ENCODE peak calls at places on chromosomes 2 and 18, in six cellular contexts. B is H1, Y is suprapubic skin, G is prostate gland, I is spleen, M is sigmoid colon. Z is an unnamed sample.

GRCh38 chr18:47577520-47577919 is 326.1 kb upstream of the SKOR2 start:
- DNase-seq in I (no peak), M (no peak), Y (no peak), B (no peak), G (no peak), Z (no peak)

GRCh38 chr18:36757081-36757480 is 71.7 kb downstream of the TPGS2 start:
- DNase-seq in I (no peak), M (no peak), Y (no peak), G (peak), B (no peak), Z (no peak)

GRCh38 chr2:218893349-218894167 is 12.9 kb downstream of the WNT10A start:
- DNase-seq in Y (no peak), G (no peak), B (no peak), I (no peak), M (no peak), Z (no peak)

GRCh38 chr2:189328451-189329249 is 112.6 kb upstream of the WDR75 start:
- DNase-seq in I (no peak), Y (no peak), G (no peak), B (no peak), M (no peak), Z (no peak)

GRCh38 chr2:138531913-138532312 is 30.3 kb downstream of the SPOPL start:
- DNase-seq in B (no peak), Y (no peak), G (no peak), M (no peak), I (no peak), Z (no peak)

GRCh38 chr18:3014501-3015202 is 1.7 kb upstream of the LPIN2 start:
- DNase-seq in I (no peak), G (no peak), Y (no peak), B (no peak), M (no peak), Z (no peak)

GRCh38 chr18:48908916-48909315 is 41.8 kb downstream of the SMAD7 start:
- DNase-seq in B (no peak), I (no peak), G (no peak), Y (peak), M (peak), Z (no peak)

GRCh38 chr2:20398956-20399567 is 47.8 kb upstream of the RHOB start:
- DNase-seq in B (no peak), G (no peak), M (peak), Y (peak), I (no peak), Z (no peak)

GRCh38 chr2:241870611-241871537 is 1.3 kb downstream of the RTP5 start:
- DNase-seq in G (no peak), B (no peak), M (no peak), I (peak), Y (no peak), Z (no peak)

GRCh38 chr2:46002507-46002883 is 294.7 kb upstream of the EPAS1 start:
- DNase-seq in M (no peak), B (no peak), G (no peak), Y (no peak), I (no peak), Z (no peak)

GRCh38 chr2:229363126-229363814 is 92.2 kb upstream of the PID1 start:
- DNase-seq in M (no peak), I (no peak), G (peak), B (no peak), Y (no peak), Z (no peak)

GRCh38 chr2:25349397-25349796 is 7.7 kb upstream of the DNMT3A start:
- DNase-seq in Y (no peak), G (no peak), B (no peak), M (no peak), I (peak), Z (peak)

GRCh38 chr2:54422072-54422581 is 34.0 kb upstream of the SPTBN1 start:
- DNase-seq in M (no peak), B (no peak), G (no peak), Y (no peak), I (no peak), Z (no peak)

GRCh38 chr2:1601064-1601405 is 143.3 kb downstream of the PXDN start:
- DNase-seq in G (no peak), I (no peak), Y (peak), B (no peak), M (no peak), Z (no peak)

GRCh38 chr2:147467441-147467840 is 377.4 kb upstream of the ACVR2A start:
- DNase-seq in M (no peak), G (no peak), B (no peak), Y (no peak), I (no peak), Z (no peak)

GRCh38 chr2:70461981-70462876 is 91.4 kb downstream of the TGFA start:
- DNase-seq in G (no peak), B (no peak), M (no peak), I (no peak), Y (no peak), Z (no peak)

GRCh38 chr2:177056540-177056939 is 156.1 kb upstream of the HNRNPA3 start:
- DNase-seq in M (peak), B (no peak), Y (no peak), G (no peak), I (no peak), Z (no peak)

GRCh38 chr2:220556658-220557057 is 929.2 kb downstream of the SLC4A3 start:
- DNase-seq in Y (no peak), M (no peak), G (no peak), I (no peak), B (no peak), Z (no peak)

GRCh38 chr2:233079953-233080835 is 20.1 kb downstream of the INPP5D start:
- DNase-seq in M (no peak), Y (peak), I (peak), G (no peak), B (no peak), Z (no peak)

GRCh38 chr2:144459937-144460336 is 60.0 kb downstream of the ZEB2 start:
- DNase-seq in B (no peak), Y (no peak), G (no peak), M (no peak), I (no peak), Z (no peak)

GRCh38 chr2:216690451-216691209 is 4.7 kb downstream of the IGFBP5 start:
- DNase-seq in I (no peak), M (peak), B (no peak), Y (no peak), G (no peak), Z (no peak)
- H3K4me3 ChIP-seq in I (peak), M (peak), B (peak), Y (peak), G (peak), Z (peak)

DNA sequence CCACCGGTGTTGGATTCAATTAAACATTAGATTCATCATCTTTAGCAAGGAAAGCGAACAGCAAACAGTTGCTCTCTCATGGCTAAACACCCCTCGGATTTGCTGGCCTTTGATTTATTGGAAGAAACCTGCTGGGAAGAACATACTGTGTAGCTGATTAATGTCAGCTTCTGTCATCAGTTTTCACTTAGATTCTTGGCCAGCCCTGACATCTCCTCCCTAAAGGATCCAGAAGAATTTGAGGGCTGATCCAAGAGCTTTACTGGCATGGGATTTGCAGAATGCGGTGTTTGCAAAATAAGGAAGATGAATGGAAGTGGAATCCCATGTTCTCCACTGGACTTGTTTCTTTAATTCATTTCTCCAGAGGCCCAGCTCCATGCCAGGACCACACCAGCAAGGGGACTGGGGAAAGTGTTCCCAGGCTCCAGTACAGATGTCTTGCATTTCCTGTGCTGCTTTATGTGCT is 80.5 kb downstream of the RDH14 start:
- DNase-seq in M (peak), I (no peak), B (no peak), G (no peak), Y (peak), Z (no peak)
- TF ChIP-seq POLR2AphosphoS5 in M (peak), I (no peak), B (no peak), G (no peak), Y (peak), Z (peak)

DNA sequence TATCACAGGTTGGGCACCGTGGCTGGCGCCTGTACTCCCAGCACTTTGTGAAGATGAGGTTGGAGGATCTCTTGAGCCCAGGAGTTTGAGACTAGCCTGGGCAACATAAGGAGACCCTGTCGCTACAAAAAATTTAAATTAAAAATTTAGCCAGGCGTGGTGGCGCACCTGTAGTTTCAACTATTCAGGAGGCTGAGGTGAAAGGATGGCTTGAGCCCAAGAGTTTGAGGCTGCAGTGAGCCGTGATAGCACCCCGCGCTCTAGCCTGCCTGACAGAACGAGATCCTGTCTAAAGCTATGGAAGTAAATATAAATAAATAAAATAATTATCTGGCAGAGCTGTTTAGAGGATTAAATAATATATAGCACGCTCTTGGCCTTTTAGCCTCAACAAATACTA is 1.4 kb upstream of the SH3RF3 start:
- DNase-seq in M (no peak), Y (no peak), I (no peak), G (no peak), B (no peak), Z (no peak)
- H3K4me3 ChIP-seq in M (peak), Y (peak), I (peak), G (no peak), B (no peak), Z (peak)

DNA sequence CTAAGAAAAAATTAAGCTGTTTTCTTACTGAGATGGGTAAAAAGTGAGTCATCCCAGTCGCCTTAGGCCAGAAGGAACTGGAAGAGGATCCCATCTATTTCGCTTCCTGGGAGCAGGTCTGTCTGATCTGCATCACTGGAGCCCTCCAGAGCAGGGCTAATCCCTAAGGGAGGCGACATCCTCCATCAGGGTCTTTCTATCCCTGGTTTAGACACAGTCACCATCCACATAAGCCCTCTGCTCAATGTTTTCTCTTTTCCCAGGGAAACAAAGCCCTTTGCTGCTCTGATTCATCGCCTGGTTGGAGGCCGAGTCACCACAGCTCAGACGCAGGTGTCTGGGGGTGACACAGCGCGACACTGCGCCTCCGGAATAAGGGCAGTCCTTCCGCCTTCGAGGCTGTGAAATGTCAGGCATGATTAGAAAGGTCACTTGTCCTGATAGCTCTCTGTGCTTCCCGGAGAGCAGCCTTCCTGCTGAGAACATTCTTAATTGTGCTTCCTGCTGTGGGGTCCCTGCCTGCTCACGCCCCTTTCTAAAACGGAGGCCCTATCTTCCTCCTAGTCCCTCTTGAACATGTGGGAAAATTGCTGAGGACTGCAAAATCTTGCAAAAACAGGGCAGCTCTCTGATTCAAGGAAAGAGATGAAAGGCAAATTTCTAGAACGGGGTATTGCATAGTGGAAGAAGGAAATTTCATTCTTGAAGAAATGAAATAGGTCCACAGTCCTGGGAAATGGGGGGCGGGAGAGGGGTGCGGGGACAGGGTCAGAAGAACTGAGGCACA is 56.3 kb downstream of the MARCHF4 start:
- DNase-seq in M (no peak), Y (no peak), I (no peak), B (no peak), G (no peak), Z (no peak)
- TF ChIP-seq POLR2AphosphoS5 in M (no peak), Y (no peak), I (no peak), B (no peak), G (no peak), Z (no peak)

GRCh38 chr18:79952996-79953559 is 1.6 kb upstream of the SLC66A2 start:
- DNase-seq in B (peak), M (peak), I (peak), Y (peak), G (no peak), Z (peak)
- H3K4me3 ChIP-seq in B (peak), M (no peak), I (no peak), Y (no peak), G (no peak), Z (peak)